ENCODE peak calls at places on chromosomes 3 and 15, in four cellular contexts. L is HepG2, Y is K562, J is GM12878. N is an unnamed sample.

GRCh38 chr3:73753985-73754384 is 129.2 kb upstream of the PDZRN3 start:
- DNase-seq in L (no peak), J (no peak), Y (no peak), N (no peak)

GRCh38 chr3:72006631-72007556 is 221.9 kb upstream of the PROK2 start:
- DNase-seq in Y (peak; percentile 44), J (no peak), L (no peak), N (no peak)

GRCh38 chr3:100206687-100207086 is 54.1 kb upstream of the TBC1D23 start:
- DNase-seq in Y (no peak), L (no peak), J (no peak), N (no peak)

GRCh38 chr3:177831361-177831760 is 634.1 kb upstream of the TBL1XR1 start:
- DNase-seq in Y (no peak), L (no peak), J (no peak), N (no peak)

GRCh38 chr3:179071569-179072397 is at the start of gene ZMAT3:
- DNase-seq in Y (peak; percentile 87), J (no peak), L (peak; percentile 71), N (peak; percentile 85)

GRCh38 chr3:49930922-49931321 is 1.3 kb upstream of the MON1A start:
- DNase-seq in L (peak; percentile 61), J (no peak), Y (peak; percentile 61), N (peak; percentile 75)

GRCh38 chr3:149010966-149011365 is 19.6 kb downstream of the GYG1 start:
- DNase-seq in L (no peak), J (no peak), Y (no peak), N (no peak)

GRCh38 chr3:142779591-142779990 is 55.8 kb downstream of the TRPC1 start:
- DNase-seq in L (no peak), Y (no peak), J (no peak), N (no peak)

GRCh38 chr3:140276698-140277097 is 341.7 kb downstream of the CLSTN2 start:
- DNase-seq in Y (peak; percentile 12), L (peak; percentile 9), J (no peak), N (peak; percentile 36)

GRCh38 chr3:127395663-127396320 is 107.9 kb upstream of the PRR20G start:
- DNase-seq in J (no peak), L (no peak), Y (no peak), N (no peak)

GRCh38 chr3:126442099-126442848 is 33.4 kb downstream of the ZXDC start:
- DNase-seq in J (no peak), L (no peak), Y (no peak), N (no peak)

GRCh38 chr3:188294823-188295487 is 141.0 kb downstream of the LPP start:
- DNase-seq in Y (no peak), J (no peak), L (peak; percentile 99), N (no peak)

GRCh38 chr3:129599607-129600006 is 6.9 kb downstream of the PLXND1 start:
- DNase-seq in Y (peak; percentile 45), J (no peak), L (no peak), N (peak; percentile 56)

GRCh38 chr15:28111552-28111951 is 12.4 kb upstream of the OCA2 start:
- DNase-seq in Y (no peak), J (no peak), L (no peak), N (no peak)

GRCh38 chr15:38748710-38749109 is 184.1 kb upstream of the RASGRP1 start:
- DNase-seq in Y (no peak), J (no peak), L (no peak), N (no peak)

GRCh38 chr15:22881739-22882440 is 43.4 kb downstream of the NIPA2 start:
- DNase-seq in Y (no peak), L (no peak), J (no peak), N (no peak)

GRCh38 chr3:26757978-26758377 is 135.4 kb downstream of the LRRC3B start:
- DNase-seq in J (no peak), Y (no peak), L (no peak), N (no peak)

GRCh38 chr3:16765661-16766060 is 119.1 kb upstream of the PLCL2 start:
- DNase-seq in J (no peak), L (no peak), Y (no peak), N (no peak)

GRCh38 chr3:8882171-8882593 is 81.1 kb downstream of the RAD18 start:
- DNase-seq in J (no peak), L (no peak), Y (no peak), N (no peak)

GRCh38 chr3:14273886-14274517 is 95.4 kb downstream of the LSM3 start:
- DNase-seq in Y (no peak), L (no peak), J (no peak), N (no peak)

GRCh38 chr15:56984681-56985515 is 66.5 kb downstream of the TCF12 start:
- DNase-seq in J (no peak), L (no peak), Y (no peak), N (no peak)

GRCh38 chr3:102205647-102206046 is 229.2 kb upstream of the ZPLD1 start:
- DNase-seq in Y (no peak), J (no peak), L (no peak), N (no peak)

GRCh38 chr3:8001712-8002111 is 499.9 kb upstream of the LMCD1 start:
- DNase-seq in J (no peak), Y (no peak), L (no peak), N (no peak)

GRCh38 chr15:70241031-70241430 is 143.3 kb upstream of the TLE3 start:
- DNase-seq in L (no peak), Y (no peak), J (no peak), N (no peak)

GRCh38 chr3:71684752-71685151 is 40.5 kb downstream of the EIF4E3 start:
- DNase-seq in Y (no peak), L (no peak), J (no peak), N (no peak)

GRCh38 chr3:100032262-100032661 is 82.0 kb downstream of the FILIP1L start:
- DNase-seq in L (no peak), J (no peak), Y (no peak), N (no peak)

GRCh38 chr3:190989213-190989612 is 126.7 kb upstream of the GMNC start:
- DNase-seq in Y (no peak), J (no peak), L (no peak), N (no peak)

GRCh38 chr3:195763248-195763830 is 42.6 kb downstream of the MUC20 start:
- DNase-seq in J (no peak), L (no peak), Y (no peak), N (no peak)

GRCh38 chr15:70267879-70268278 is 170.2 kb upstream of the TLE3 start:
- DNase-seq in J (no peak), L (no peak), Y (no peak), N (no peak)

GRCh38 chr3:128415110-128415772 is 51.4 kb downstream of the DNAJB8 start:
- DNase-seq in J (no peak), L (no peak), Y (peak; percentile 73), N (no peak)

GRCh38 chr3:52041118-52041847 is 15.1 kb downstream of the DUSP7 start:
- DNase-seq in L (peak; percentile 38), Y (no peak), J (no peak), N (peak; percentile 41)

GRCh38 chr3:50258979-50259378 is 10.0 kb upstream of the SEMA3B start:
- DNase-seq in L (no peak), Y (no peak), J (no peak), N (no peak)

GRCh38 chr15:83206971-83207621 is 527 bp downstream of the HDGFL3 start:
- DNase-seq in J (no peak), L (no peak), Y (peak; percentile 57), N (peak; percentile 57)

GRCh38 chr3:131224886-131225550 is 156.6 kb upstream of the NUDT16 start:
- DNase-seq in Y (no peak), L (no peak), J (no peak), N (no peak)

GRCh38 chr3:127209155-127209839 is 16.4 kb downstream of the PRR23E start:
- DNase-seq in J (no peak), L (no peak), Y (no peak), N (no peak)

GRCh38 chr3:141306276-141306675 is 62.0 kb upstream of the ZBTB38 start:
- DNase-seq in L (no peak), J (no peak), Y (no peak), N (no peak)

GRCh38 chr3:141308588-141309218 is 59.6 kb upstream of the ZBTB38 start:
- DNase-seq in Y (peak; percentile 69), L (peak; percentile 80), J (no peak), N (peak; percentile 81)

GRCh38 chr3:141307351-141308059 is 60.8 kb upstream of the ZBTB38 start:
- DNase-seq in J (no peak), Y (no peak), L (no peak), N (no peak)

GRCh38 chr3:141305436-141305835 is 62.9 kb upstream of the ZBTB38 start:
- DNase-seq in J (no peak), L (peak; percentile 24), Y (no peak), N (no peak)

GRCh38 chr3:141306922-141307321 is 61.4 kb upstream of the ZBTB38 start:
- DNase-seq in Y (no peak), J (no peak), L (no peak), N (no peak)
- TF ChIP-seq CBFB in Y (no peak), J (no peak), L (no peak), N (no peak)

DNA sequence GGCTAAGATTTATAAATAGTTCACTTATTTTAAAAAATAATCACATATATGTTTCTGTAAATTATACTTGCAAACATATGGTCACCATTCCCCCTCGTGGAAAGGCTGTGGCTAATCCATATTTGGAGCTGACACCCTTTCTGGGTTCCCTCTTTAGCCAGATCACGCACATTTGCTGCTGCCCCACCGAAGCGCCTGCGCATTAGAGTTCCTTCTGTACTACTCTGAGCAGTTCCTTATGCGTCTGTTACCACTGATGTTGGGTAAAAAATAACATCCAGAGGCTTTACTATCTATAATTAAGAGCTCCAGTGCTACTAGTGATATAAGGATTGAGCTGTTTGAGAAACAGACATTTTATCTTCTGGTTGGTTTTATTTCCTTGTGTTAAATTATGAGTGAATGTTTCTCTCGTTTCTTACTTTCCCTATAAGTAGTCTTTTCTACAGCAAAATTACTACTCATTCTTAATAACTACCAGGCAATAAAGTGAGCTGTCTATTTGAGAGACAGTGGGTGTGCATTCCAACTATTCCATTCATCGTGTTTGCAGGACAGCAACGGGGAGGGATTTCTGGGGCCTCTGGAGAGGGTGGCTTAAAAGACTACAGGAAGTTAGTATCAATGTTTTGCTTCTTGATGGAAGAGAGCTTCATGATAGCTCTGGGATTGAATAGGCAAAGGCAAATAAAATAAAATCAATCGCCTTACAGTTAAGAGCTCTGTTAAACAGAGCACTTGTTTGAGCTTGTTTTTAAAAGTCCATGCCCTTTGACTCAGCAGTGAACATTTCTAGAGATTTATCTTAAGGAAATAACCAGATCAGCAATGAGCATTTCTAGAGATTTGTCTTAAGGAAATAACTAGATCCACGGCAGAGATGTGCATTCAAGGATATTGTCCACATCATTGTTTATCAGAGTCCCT is 245.2 kb downstream of the CD47 start:
- DNase-seq in Y (no peak), L (no peak), J (no peak), N (no peak)
- TF ChIP-seq CBFB in Y (no peak), L (no peak), J (no peak), N (no peak)

GRCh38 chr3:59920801-59921200 is 871.0 kb upstream of the CFAP20DC start:
- DNase-seq in L (no peak), J (no peak), Y (no peak), N (no peak)
- TF ChIP-seq CBFB in L (no peak), J (no peak), Y (no peak), N (no peak)

DNA sequence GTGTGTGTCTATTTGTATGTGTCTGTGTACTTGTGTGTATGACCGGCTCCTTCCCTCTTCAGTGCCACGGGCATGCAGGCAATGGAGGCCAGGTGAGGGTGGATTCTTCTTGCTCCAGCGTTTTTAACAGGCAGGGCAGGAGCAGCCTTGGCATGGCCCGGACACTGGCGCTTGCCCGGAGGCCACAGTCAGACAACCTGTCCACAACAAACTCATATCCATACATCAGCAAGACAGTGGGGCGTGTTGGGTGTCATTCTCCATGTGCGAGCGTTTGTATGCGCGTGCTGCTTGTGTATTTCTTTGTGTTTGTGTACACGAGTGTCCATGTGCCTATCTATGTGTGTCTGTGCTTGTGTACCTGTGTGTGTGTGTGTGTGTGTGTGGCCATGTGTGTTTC is 29.8 kb downstream of the PTH1R start:
- DNase-seq in J (no peak), Y (no peak), L (no peak), N (no peak)
- TF ChIP-seq CBFB in J (no peak), Y (no peak), L (no peak), N (no peak)